ENCODE peak calls at places on chromosomes 1 and 21, in five cellular contexts. L is OCI-LY7, S is neural progenitor cell, M is prostate gland, Y is PC-3. K is an unnamed sample.

GRCh38 chr1:109338091-109338490 is 31.3 kb upstream of the MYBPHL start:
- DNase-seq in L (no peak), S (no peak), M (no peak), Y (no peak), K (no peak)

GRCh38 chr1:102772831-102773230 is 335.5 kb downstream of the COL11A1 start:
- DNase-seq in L (no peak), S (no peak), M (no peak), Y (peak), K (no peak)

GRCh38 chr1:162663589-162664030 is 31.3 kb downstream of the DDR2 start:
- DNase-seq in L (no peak), S (peak), M (no peak), Y (peak), K (no peak)

GRCh38 chr21:46515109-46515508 is 56.4 kb downstream of the DIP2A start:
- DNase-seq in L (peak), S (no peak), M (peak), Y (no peak), K (no peak)

GRCh38 chr1:3510956-3511250 is 56.4 kb downstream of the ARHGEF16 start:
- DNase-seq in L (no peak), S (no peak), M (no peak), Y (no peak), K (no peak)

GRCh38 chr1:54944610-54945392 is 35.6 kb upstream of the TMEM61 start:
- DNase-seq in L (peak), S (peak), M (peak), Y (peak), K (peak)

GRCh38 chr1:101357444-101357986 is 120.7 kb downstream of the S1PR1 start:
- DNase-seq in L (peak), S (peak), M (peak), Y (peak), K (peak)

GRCh38 chr1:24294228-24294672 is 24.9 kb upstream of the GRHL3 start:
- DNase-seq in L (no peak), S (no peak), M (peak), Y (peak), K (peak)

GRCh38 chr1:32724678-32725594 is 22.4 kb upstream of the SYNC start:
- DNase-seq in L (no peak), S (peak), M (no peak), Y (peak), K (peak)

GRCh38 chr1:232012773-232013386 is 386.3 kb downstream of the DISC1 start:
- DNase-seq in L (no peak), S (no peak), M (no peak), Y (no peak), K (no peak)

GRCh38 chr21:43031121-43031624 is 44.5 kb downstream of the CBS start:
- DNase-seq in L (no peak), S (no peak), M (no peak), Y (no peak), K (no peak)

GRCh38 chr1:96236156-96236739 is 485.3 kb upstream of the PTBP2 start:
- DNase-seq in L (peak), S (peak), M (peak), Y (peak), K (peak)

GRCh38 chr1:10756842-10757241 is 39.6 kb downstream of the CASZ1 start:
- DNase-seq in L (no peak), S (peak), M (no peak), Y (no peak), K (no peak)
- H3K27ac ChIP-seq in L (no peak), S (no peak), M (peak), Y (no peak), K (peak)

GRCh38 chr1:234607091-234608025 is 2.6 kb downstream of the IRF2BP2 start:
- DNase-seq in L (no peak), S (peak), M (no peak), Y (peak), K (no peak)
- TF ChIP-seq CTCF in L (peak), S (peak), M (no peak), Y (no peak), K (peak)

GRCh38 chr1:177848577-177848976 is 121.3 kb downstream of the SEC16B start:
- DNase-seq in L (no peak), S (no peak), M (no peak), Y (peak), K (peak)
- H3K27ac ChIP-seq in L (no peak), S (no peak), M (no peak), Y (no peak), K (no peak)

GRCh38 chr1:214330240-214330639 is 49.3 kb downstream of the SMYD2 start:
- DNase-seq in L (no peak), S (no peak), M (peak), Y (no peak), K (no peak)

GRCh38 chr1:214332950-214333798 is 52.2 kb downstream of the SMYD2 start:
- DNase-seq in L (peak), S (peak), M (peak), Y (peak), K (peak)

GRCh38 chr1:214331180-214331579 is 50.2 kb downstream of the SMYD2 start:
- DNase-seq in L (no peak), S (no peak), M (no peak), Y (no peak), K (no peak)

GRCh38 chr1:214330715-214331114 is 49.8 kb downstream of the SMYD2 start:
- DNase-seq in L (no peak), S (no peak), M (no peak), Y (no peak), K (no peak)

DNA sequence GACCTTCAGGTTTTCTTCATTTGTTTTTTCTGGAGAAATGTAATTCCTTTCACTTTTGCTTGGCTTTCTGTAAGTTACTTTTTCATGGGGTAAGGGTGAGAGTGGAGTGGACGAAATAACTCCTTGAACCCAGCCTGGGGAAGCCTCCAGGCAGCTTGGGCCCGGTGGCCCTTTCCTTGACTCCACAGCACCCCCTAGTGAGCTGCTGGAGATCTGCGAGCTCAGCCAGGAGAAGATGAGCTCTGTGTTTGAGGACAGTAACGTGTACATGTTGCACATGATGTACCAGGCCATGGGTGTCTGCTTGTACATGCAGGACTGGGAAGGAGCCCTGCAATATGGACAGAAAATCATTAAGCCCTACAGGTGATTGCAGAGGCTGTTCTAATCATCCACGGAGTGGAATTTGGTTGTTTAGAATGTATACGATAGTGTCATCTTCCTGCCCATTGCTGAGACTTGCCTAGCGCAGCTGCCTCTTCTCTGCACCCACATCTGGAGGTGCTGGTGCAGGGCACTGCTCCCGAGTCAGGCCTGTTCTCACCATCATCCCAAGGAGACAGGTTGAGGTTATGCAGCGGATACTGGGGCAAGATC is 51.0 kb downstream of the SMYD2 start:
- DNase-seq in L (peak), S (peak), M (no peak), Y (peak), K (peak)
- TF ChIP-seq CTCF in L (peak), S (peak), M (peak), Y (peak), K (peak)